ENCODE peak calls at places on chromosomes 2 and 18, in nine cellular contexts. U is endothelial cell; C is AG09309; T is right lobe of liver; V is SK-N-SH; H is CD4-positive, alpha-beta T cell; W is pancreas; N is endodermal cell; P is OCI-LY7. L is an unnamed sample.

GRCh38 chr2:464562-465309 is 176.8 kb upstream of the ALKAL2 start:
- DNase-seq in U (no peak), N (no peak), T (no peak), P (peak), V (peak), C (no peak), W (no peak), H (no peak), L (no peak)

GRCh38 chr2:23376075-23376474 is 8.9 kb upstream of the KLHL29 start:
- DNase-seq in T (no peak), H (no peak), C (no peak), W (no peak), V (no peak), P (no peak), N (no peak), U (no peak), L (no peak)

GRCh38 chr18:79871026-79871390 is 73.3 kb downstream of the KCNG2 start:
- DNase-seq in W (peak), P (no peak), H (peak), U (no peak), N (peak), C (no peak), T (no peak), V (no peak), L (no peak)

GRCh38 chr2:35787302-35788031 is 568.1 kb upstream of the CRIM1 start:
- DNase-seq in U (no peak), W (no peak), P (peak), T (no peak), C (no peak), N (no peak), V (no peak), H (no peak), L (no peak)

GRCh38 chr2:15616850-15617777 is 25.4 kb downstream of the DDX1 start:
- DNase-seq in P (no peak), H (no peak), N (no peak), T (no peak), U (no peak), W (no peak), V (no peak), C (no peak), L (no peak)

GRCh38 chr2:225428360-225428759 is 28.9 kb downstream of the NYAP2 start:
- DNase-seq in T (no peak), U (no peak), P (no peak), W (no peak), N (no peak), C (no peak), H (no peak), V (no peak), L (no peak)

GRCh38 chr2:50133766-50134165 is 898.2 kb downstream of the NRXN1 start:
- DNase-seq in U (no peak), W (no peak), T (no peak), V (no peak), H (no peak), N (no peak), C (no peak), P (no peak), L (no peak)

GRCh38 chr2:234905547-234906260 is 46.1 kb upstream of the SH3BP4 start:
- DNase-seq in T (no peak), V (no peak), N (no peak), U (no peak), H (no peak), P (no peak), C (no peak), W (no peak), L (no peak)

GRCh38 chr2:84939426-84940087 is 31.4 kb upstream of the KCMF1 start:
- DNase-seq in P (peak), H (peak), T (no peak), U (no peak), V (no peak), W (no peak), C (no peak), N (no peak), L (no peak)

GRCh38 chr18:28125051-28125450 is 51.9 kb downstream of the CDH2 start:
- DNase-seq in P (no peak), W (no peak), H (no peak), V (no peak), N (no peak), T (no peak), C (no peak), U (no peak), L (no peak)

GRCh38 chr2:715038-715437 is 37.8 kb upstream of the TMEM18 start:
- DNase-seq in C (no peak), N (no peak), W (no peak), H (no peak), T (no peak), U (no peak), P (no peak), V (no peak), L (no peak)

GRCh38 chr2:111940333-111940902 is 42.0 kb downstream of the MERTK start:
- DNase-seq in H (no peak), W (no peak), V (no peak), C (no peak), T (no peak), U (no peak), P (no peak), N (no peak), L (no peak)

GRCh38 chr2:162890690-162891311 is 52.2 kb upstream of the KCNH7 start:
- DNase-seq in W (no peak), T (no peak), U (peak), P (peak), N (peak), V (peak), C (peak), H (no peak), L (no peak)

GRCh38 chr18:51559902-51560287 is 362.4 kb upstream of the MEX3C start:
- DNase-seq in C (no peak), W (no peak), P (no peak), N (no peak), U (no peak), V (no peak), T (no peak), H (no peak), L (no peak)
- TF ChIP-seq CTCF in C (no peak), W (no peak), P (no peak), N (peak), U (no peak), V (peak), T (no peak), H (no peak), L (no peak)

GRCh38 chr18:8348051-8348450 is 261.2 kb upstream of the RAB12 start:
- DNase-seq in N (no peak), W (no peak), T (no peak), P (no peak), H (no peak), V (no peak), U (no peak), C (no peak), L (no peak)
- TF ChIP-seq CTCF in N (no peak), W (no peak), T (no peak), P (no peak), H (no peak), V (no peak), U (no peak), C (no peak), L (no peak)

GRCh38 chr18:45201029-45201428 is 414.2 kb upstream of the SLC14A2 start:
- DNase-seq in V (no peak), P (no peak), T (no peak), N (no peak), C (no peak), H (no peak), W (no peak), U (no peak), L (no peak)

GRCh38 chr18:45197526-45197970 is 417.7 kb upstream of the SLC14A2 start:
- DNase-seq in H (no peak), W (no peak), T (no peak), P (no peak), U (no peak), N (no peak), V (no peak), C (peak), L (no peak)

GRCh38 chr18:45201489-45201888 is 413.8 kb upstream of the SLC14A2 start:
- DNase-seq in T (no peak), W (no peak), U (no peak), V (no peak), H (no peak), P (no peak), N (no peak), C (no peak), L (no peak)

DNA sequence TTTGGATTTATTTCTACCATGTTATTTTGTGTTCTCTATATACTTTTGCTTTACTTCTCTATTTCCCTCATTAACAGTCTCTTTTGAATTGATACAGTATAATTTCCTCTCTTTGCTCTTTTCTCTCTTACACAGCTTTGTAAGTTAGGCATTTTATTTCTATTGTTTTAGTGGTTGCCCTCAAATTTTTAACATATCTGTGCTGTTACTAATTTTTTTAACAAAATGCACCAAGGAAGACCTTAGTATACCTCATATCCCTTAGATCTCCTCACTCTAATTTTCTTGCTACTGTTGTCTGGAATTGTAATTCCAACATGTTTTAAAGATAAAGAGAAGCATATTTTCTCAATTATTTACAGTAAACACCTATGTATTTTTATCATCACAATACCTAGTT is 416.8 kb upstream of the SLC14A2 start:
- DNase-seq in H (no peak), W (no peak), P (no peak), U (no peak), C (no peak), N (no peak), T (no peak), V (no peak), L (no peak)
- TF ChIP-seq CTCF in H (no peak), W (no peak), P (no peak), U (no peak), C (no peak), N (no peak), T (no peak), V (no peak), L (no peak)

GRCh38 chr2:129905664-129906081 is 73.8 kb upstream of the RAB6C start:
- DNase-seq in W (no peak), C (no peak), P (no peak), H (no peak), V (peak), N (peak), T (no peak), U (no peak), L (no peak)

GRCh38 chr2:129904532-129905446 is 74.7 kb upstream of the RAB6C start:
- DNase-seq in U (no peak), T (no peak), P (no peak), V (peak), C (no peak), W (no peak), H (no peak), N (peak), L (no peak)

GRCh38 chr2:129901754-129902415 is 77.6 kb upstream of the RAB6C start:
- DNase-seq in P (no peak), C (no peak), W (no peak), V (no peak), T (no peak), N (peak), U (no peak), H (no peak), L (no peak)

GRCh38 chr2:129902731-129903585 is 76.5 kb upstream of the RAB6C start:
- DNase-seq in V (no peak), N (peak), W (no peak), U (no peak), T (no peak), C (no peak), H (no peak), P (no peak), L (no peak)

GRCh38 chr2:129903586-129904425 is 75.7 kb upstream of the RAB6C start:
- DNase-seq in C (no peak), T (no peak), V (peak), H (no peak), P (peak), N (peak), W (no peak), U (no peak), L (no peak)
- TF ChIP-seq CTCF in C (no peak), T (no peak), V (no peak), H (no peak), P (no peak), N (peak), W (no peak), U (no peak), L (no peak)

DNA sequence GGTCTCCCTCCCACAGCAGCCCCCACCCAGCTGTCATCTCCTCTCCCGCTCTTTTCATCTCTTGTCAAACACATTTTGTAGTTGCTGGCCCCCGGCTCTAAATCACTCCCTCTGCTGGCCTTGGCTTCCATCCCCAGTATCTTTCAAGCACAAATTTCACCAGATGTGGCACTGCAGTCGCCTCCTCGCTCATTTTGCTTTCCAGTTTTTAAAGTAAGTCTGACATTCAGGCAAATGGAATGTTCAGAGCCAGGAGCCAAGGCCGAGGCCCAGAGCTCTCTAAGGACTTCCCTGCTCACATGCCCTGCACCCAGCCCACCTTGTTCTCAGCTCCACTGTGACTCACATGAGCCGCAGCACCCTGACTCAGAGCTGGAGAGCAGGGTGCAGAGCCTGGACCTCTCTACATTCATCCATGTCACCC is 158.4 kb downstream of the GALNT14 start:
- DNase-seq in N (peak), W (no peak), V (peak), U (no peak), H (no peak), C (peak), T (no peak), P (no peak), L (no peak)
- TF ChIP-seq CTCF in N (peak), W (no peak), V (peak), U (no peak), H (no peak), C (peak), T (no peak), P (no peak), L (peak)

L was measured in D721Med.